ENCODE peak calls at places on chromosomes 12 and 14, in five cellular contexts. Y is fibroblast of mammary gland, C is bronchial epithelial cell, T is fibroblast of the aortic adventitia, R is GM12864. S is an unnamed sample.

GRCh38 chr14:100622234-100622633 is 35.0 kb upstream of the BEGAIN start:
- DNase-seq in Y (no peak), C (peak), T (no peak), R (no peak), S (no peak)

GRCh38 chr14:87002831-87003230 is 990.2 kb downstream of the GALC start:
- DNase-seq in Y (peak), C (no peak), T (peak), R (no peak), S (no peak)

GRCh38 chr12:124278389-124279101 is 16.3 kb upstream of the RFLNA start:
- DNase-seq in Y (no peak), C (no peak), T (no peak), R (no peak), S (no peak)

GRCh38 chr12:4388662-4389061 is 9.2 kb upstream of the FGF23 start:
- DNase-seq in Y (no peak), C (no peak), T (no peak), R (no peak), S (no peak)

GRCh38 chr12:9235519-9235918 is 27.3 kb upstream of the PZP start:
- DNase-seq in Y (no peak), C (no peak), T (no peak), R (no peak), S (no peak)

GRCh38 chr12:120368789-120369475 is at the start of gene MSI1:
- DNase-seq in Y (no peak), C (no peak), T (no peak), R (no peak), S (no peak)

GRCh38 chr14:35050652-35051051 is 4.6 kb downstream of the FAM177A1 start:
- DNase-seq in Y (peak), C (peak), T (peak), R (no peak), S (peak)

GRCh38 chr14:27730204-27730603 is 1036.4 kb upstream of the FOXG1 start:
- DNase-seq in Y (no peak), C (no peak), T (no peak), R (no peak), S (no peak)

GRCh38 chr14:86708846-86709339 is 1178.9 kb downstream of the FLRT2 start:
- DNase-seq in Y (no peak), C (no peak), T (no peak), R (no peak), S (no peak)

GRCh38 chr12:41956353-41956752 is 188.3 kb downstream of the GXYLT1 start:
- DNase-seq in Y (peak), C (no peak), T (no peak), R (no peak), S (no peak)

GRCh38 chr14:99037777-99038176 is 234.2 kb downstream of the BCL11B start:
- DNase-seq in Y (no peak), C (no peak), T (no peak), R (no peak), S (no peak)

GRCh38 chr12:48336564-48336963 is 14.2 kb downstream of the ZNF641 start:
- DNase-seq in Y (peak), C (peak), T (no peak), R (no peak), S (peak)

GRCh38 chr14:80695869-80696268 is 245.7 kb downstream of the CEP128 start:
- DNase-seq in Y (no peak), C (no peak), T (no peak), R (peak), S (no peak)

GRCh38 chr14:75268638-75269550 is 9.7 kb upstream of the FOS start:
- DNase-seq in Y (no peak), C (no peak), T (no peak), R (no peak), S (no peak)

GRCh38 chr12:132140918-132141841 is 2.9 kb downstream of the DDX51 start:
- DNase-seq in Y (no peak), C (no peak), T (no peak), R (no peak), S (no peak)

GRCh38 chr14:93332032-93332852 is 594 bp downstream of the BTBD7 start:
- DNase-seq in Y (peak), C (peak), T (peak), R (no peak), S (peak)

GRCh38 chr12:131674373-131674772 is 36.5 kb upstream of the SFSWAP start:
- DNase-seq in Y (no peak), C (no peak), T (no peak), R (no peak), S (no peak)

GRCh38 chr12:93616584-93617101 is 44.2 kb downstream of the SOCS2 start:
- DNase-seq in Y (peak), C (peak), T (peak), R (no peak), S (no peak)

GRCh38 chr12:3832738-3833137 is 40.5 kb downstream of the PARP11 start:
- DNase-seq in Y (peak), C (peak), T (peak), R (no peak), S (no peak)

GRCh38 chr12:107635139-107635538 is 50.5 kb upstream of the PWP1 start:
- DNase-seq in Y (no peak), C (peak), T (peak), R (no peak), S (peak)

GRCh38 chr12:62588916-62589315 is 122.3 kb downstream of the MON2 start:
- DNase-seq in Y (peak), C (no peak), T (peak), R (no peak), S (peak)

GRCh38 chr12:120091371-120092090 is 25.0 kb downstream of the RAB35 start:
- DNase-seq in Y (no peak), C (no peak), T (no peak), R (no peak), S (peak)

GRCh38 chr14:104442107-104442551 is 137.4 kb upstream of the C14orf180 start:
- DNase-seq in Y (no peak), C (no peak), T (no peak), R (no peak), S (no peak)

GRCh38 chr12:56213878-56214277 is 7.8 kb downstream of the RNF41 start:
- DNase-seq in Y (no peak), C (no peak), T (no peak), R (no peak), S (no peak)

GRCh38 chr12:104263580-104264358 is 39.8 kb upstream of the EID3 start:
- DNase-seq in Y (peak), C (peak), T (peak), R (no peak), S (peak)

GRCh38 chr14:105528197-105528858 is 1.9 kb downstream of the TMEM121 start:
- DNase-seq in Y (peak), C (peak), T (peak), R (no peak), S (peak)

GRCh38 chr12:105555556-105555973 is 225.1 kb downstream of the C12orf75 start:
- DNase-seq in Y (no peak), C (peak), T (no peak), R (no peak), S (no peak)

GRCh38 chr14:89540830-89541470 is 123.9 kb upstream of the FOXN3 start:
- DNase-seq in Y (peak), C (peak), T (peak), R (no peak), S (peak)

GRCh38 chr14:31449971-31450610 is 7.2 kb downstream of the DTD2 start:
- DNase-seq in Y (peak), C (peak), T (peak), R (no peak), S (peak)

GRCh38 chr14:70317969-70318634 is 41.4 kb downstream of the COX16 start:
- DNase-seq in Y (peak), C (peak), T (peak), R (no peak), S (peak)
- TF ChIP-seq CTCF in Y (peak), C (peak), T (peak), R (peak), S (peak)

GRCh38 chr12:100959481-100959880 is 164.9 kb downstream of the ANO4 start:
- DNase-seq in Y (peak), C (peak), T (peak), R (no peak), S (peak)
- H3K4me3 ChIP-seq in Y (no peak), C (no peak), T (no peak), R (no peak), S (no peak)

DNA sequence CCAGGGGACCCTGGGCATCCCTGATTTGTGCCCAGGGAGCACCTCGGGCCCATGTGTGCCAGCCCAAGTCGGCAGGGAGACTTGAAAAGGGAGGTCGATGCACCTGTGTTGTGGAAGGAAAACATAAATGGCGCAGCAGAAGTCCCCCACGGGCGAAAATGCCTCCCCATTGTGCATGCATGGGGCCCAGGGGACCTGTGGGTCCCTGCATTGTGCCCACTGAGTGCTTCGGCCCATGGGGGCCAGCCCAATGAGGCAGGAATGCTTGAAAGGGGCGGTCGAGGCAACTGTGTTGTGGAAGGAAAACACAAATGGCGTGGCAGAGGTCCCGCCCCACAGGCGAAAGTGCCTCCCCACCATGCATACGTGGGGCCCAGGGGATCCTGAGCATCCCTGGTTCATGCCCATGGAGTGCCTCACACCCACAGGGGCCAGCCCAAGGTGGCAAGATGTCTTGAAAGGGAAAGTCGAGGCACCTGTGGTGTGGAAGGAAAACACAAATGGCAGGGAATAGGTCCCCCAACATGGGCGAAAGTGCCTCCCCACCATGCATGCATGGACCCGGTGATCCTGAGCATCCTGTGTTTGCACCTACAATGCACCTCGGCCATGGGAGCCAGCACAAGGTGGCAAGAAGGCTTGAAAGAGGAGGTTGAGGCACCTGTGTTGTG is 368.0 kb downstream of the ALG10 start:
- DNase-seq in Y (no peak), C (no peak), T (no peak), R (no peak), S (no peak)
- TF ChIP-seq CTCF in Y (no peak), C (no peak), T (no peak), R (no peak), S (no peak)

DNA sequence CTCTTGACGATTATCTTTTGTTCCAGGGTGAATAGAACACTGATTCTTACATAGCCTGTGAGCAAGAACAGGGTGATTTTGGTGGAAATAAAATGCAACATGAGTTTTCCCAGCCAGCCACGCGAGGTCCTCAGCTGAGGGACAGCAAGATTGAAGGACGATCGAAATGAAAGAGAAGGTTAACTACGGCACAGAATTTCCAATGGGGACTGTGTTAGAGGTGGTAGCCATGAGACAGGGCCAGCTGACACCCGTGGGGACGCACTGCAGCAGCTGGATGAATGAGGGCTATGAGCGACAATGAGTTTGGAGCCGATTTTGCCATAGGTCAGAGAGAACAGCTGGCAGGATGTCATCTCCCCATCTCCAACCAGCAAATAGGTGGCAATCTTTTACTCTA is 243.4 kb upstream of the PELI2 start:
- DNase-seq in Y (no peak), C (no peak), T (peak), R (no peak), S (no peak)
- H3K4me3 ChIP-seq in Y (no peak), C (no peak), T (peak), R (no peak), S (no peak)

GRCh38 chr14:72774894-72775620 is 118.8 kb downstream of the DPF3 start:
- DNase-seq in Y (no peak), C (no peak), T (no peak), R (no peak), S (no peak)

GRCh38 chr14:72779679-72780078 is 114.2 kb downstream of the DPF3 start:
- DNase-seq in Y (no peak), C (peak), T (no peak), R (no peak), S (no peak)

GRCh38 chr14:72776701-72777255 is 117.1 kb downstream of the DPF3 start:
- DNase-seq in Y (no peak), C (no peak), T (no peak), R (no peak), S (no peak)

GRCh38 chr14:72775923-72776554 is 117.9 kb downstream of the DPF3 start:
- DNase-seq in Y (no peak), C (no peak), T (no peak), R (no peak), S (no peak)

GRCh38 chr14:72777636-72778035 is 116.3 kb downstream of the DPF3 start:
- DNase-seq in Y (no peak), C (no peak), T (no peak), R (no peak), S (no peak)
- TF ChIP-seq CTCF in Y (no peak), C (no peak), T (no peak), R (no peak), S (no peak)

DNA sequence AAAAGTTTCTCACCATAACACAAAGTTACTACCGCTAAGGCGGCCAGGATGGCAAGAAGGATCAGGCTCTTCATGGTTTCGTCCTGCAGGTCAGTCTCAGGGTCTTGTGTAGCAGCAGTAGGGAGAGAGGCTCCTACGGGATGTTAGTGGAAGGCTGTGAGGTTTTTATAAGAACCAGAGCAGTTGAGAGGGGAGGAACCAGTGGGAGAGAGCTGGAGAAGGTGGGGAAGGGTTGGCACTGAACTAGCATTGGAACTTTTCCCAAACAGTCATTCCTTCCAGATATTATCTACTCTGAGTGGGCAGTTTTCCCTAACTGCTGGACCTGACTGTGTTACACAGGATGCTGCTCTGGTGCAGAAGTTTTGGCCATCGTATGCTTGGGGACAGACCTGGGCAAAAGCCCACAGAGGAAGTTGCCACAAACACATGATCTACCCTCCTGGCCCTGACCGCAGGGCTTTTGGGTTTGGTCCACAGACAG is at the start of gene MGP:
- DNase-seq in Y (peak), C (no peak), T (peak), R (no peak), S (peak)
- H3K4me3 ChIP-seq in Y (no peak), C (no peak), T (peak), R (no peak), S (peak)

DNA sequence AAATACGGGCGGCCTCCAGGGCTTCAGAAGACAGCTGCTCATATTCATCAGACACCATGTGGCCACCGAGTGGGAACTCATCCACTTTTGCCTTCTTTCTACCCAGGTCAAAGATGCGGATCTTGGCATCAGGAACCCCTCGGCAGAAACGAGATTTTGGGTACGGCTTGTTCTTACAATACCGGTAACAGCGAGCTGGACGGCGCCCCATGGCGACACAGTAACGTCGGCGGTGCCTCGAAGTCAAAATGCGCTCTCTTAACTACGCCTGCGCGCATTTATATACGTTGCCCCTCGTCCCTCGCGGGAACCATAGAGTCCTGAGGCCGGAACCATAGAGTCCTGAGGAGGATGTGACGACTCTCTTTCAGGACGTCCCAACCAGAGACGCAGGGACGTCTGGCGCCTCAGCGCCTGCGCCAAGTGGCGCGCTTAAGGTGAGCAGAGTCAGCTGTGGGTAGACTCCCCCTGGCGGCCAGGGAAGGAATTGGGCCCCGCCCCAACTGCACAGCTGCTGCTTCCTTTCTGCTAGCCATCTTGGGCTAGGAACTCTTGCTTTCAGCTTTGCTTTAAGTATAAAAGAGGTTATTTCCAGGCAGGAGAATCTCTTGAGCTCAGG is at the start of gene RPL10L:
- DNase-seq in Y (no peak), C (no peak), T (no peak), R (no peak), S (no peak)
- TF ChIP-seq CTCF in Y (no peak), C (no peak), T (no peak), R (peak), S (no peak)

DNA sequence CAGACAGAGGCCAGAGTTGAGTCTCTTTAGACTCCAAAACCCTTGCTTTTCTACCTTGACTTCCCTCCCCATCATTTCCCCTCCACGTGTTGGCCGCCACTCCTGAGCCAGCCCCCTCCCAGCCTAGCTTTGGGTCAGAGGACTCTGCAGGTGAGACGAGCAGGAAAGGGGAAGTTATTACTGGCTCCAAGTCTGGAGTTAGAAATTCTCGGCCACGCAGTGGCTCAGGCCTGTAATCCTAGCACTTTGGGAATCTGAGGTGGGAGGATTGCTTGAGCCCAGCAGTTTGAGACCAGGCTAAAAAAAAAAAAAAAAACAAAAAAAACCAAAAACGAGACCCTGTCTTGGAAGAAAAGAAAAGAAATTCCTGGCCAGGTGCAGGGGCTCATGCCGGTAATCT is 8.8 kb downstream of the VSX2 start:
- DNase-seq in Y (no peak), C (no peak), T (no peak), R (no peak), S (no peak)
- H3K4me3 ChIP-seq in Y (no peak), C (no peak), T (no peak), R (no peak), S (no peak)

GRCh38 chr12:51950682-51951198 is 759 bp upstream of the ACVR1B start:
- DNase-seq in Y (no peak), C (no peak), T (no peak), R (no peak), S (no peak)
- TF ChIP-seq CTCF in Y (no peak), C (no peak), T (no peak), R (no peak), S (no peak)

GRCh38 chr14:65100905-65101541 is 1.3 kb downstream of the MAX start:
- DNase-seq in Y (peak), C (peak), T (peak), R (no peak), S (peak)

GRCh38 chr14:65095633-65096205 is 6.6 kb downstream of the MAX start:
- DNase-seq in Y (peak), C (no peak), T (peak), R (no peak), S (peak)

GRCh38 chr14:65098586-65098985 is 3.7 kb downstream of the MAX start:
- DNase-seq in Y (peak), C (no peak), T (peak), R (peak), S (peak)

GRCh38 chr14:65092340-65092739 is 10.0 kb downstream of the MAX start:
- DNase-seq in Y (no peak), C (peak), T (no peak), R (no peak), S (no peak)

GRCh38 chr14:65096323-65097089 is 5.8 kb downstream of the MAX start:
- DNase-seq in Y (peak), C (peak), T (peak), R (no peak), S (peak)
- H3K4me3 ChIP-seq in Y (no peak), C (no peak), T (peak), R (no peak), S (no peak)

S was measured in fibroblast of pulmonary artery.